ENCODE peak calls at places on chromosome 14, in seven cellular contexts. One of them, this sample, is unnamed.

GRCh38 chr14:90820958-90821357 is 4.7 kb upstream of the TTC7B start:
- DNase-seq in IMR-90: peak; percentile 55
- DNase-seq in NCI-H2029: no peak
- DNase-seq in activated CD4-positive, alpha-beta T cell treated with anti-CD3 and anti-CD28 coated beads, Interleukin-2, amount 50 U/mL, for 24 hours: peak; percentile 55
- DNase-seq in left colon: no peak
- DNase-seq in RKO: peak; percentile 75
- DNase-seq in activated gamma-delta T cell treated with anti-CD3 and anti-CD28 coated beads, Interleukin-2, amount 50 U/mL, for 16 hours: peak; percentile 64
- DNase-seq in this sample: peak; percentile 55

GRCh38 chr14:22036541-22036940 is 362.9 kb upstream of the OR4E1 start:
- DNase-seq in IMR-90: no peak
- DNase-seq in NCI-H2029: no peak
- DNase-seq in activated CD4-positive, alpha-beta T cell treated with anti-CD3 and anti-CD28 coated beads, Interleukin-2, amount 50 U/mL, for 24 hours: no peak
- DNase-seq in left colon: no peak
- DNase-seq in RKO: no peak
- DNase-seq in activated gamma-delta T cell treated with anti-CD3 and anti-CD28 coated beads, Interleukin-2, amount 50 U/mL, for 16 hours: no peak
- DNase-seq in this sample: no peak

GRCh38 chr14:54117401-54117800 is 160.8 kb upstream of the BMP4 start:
- DNase-seq in IMR-90: no peak
- DNase-seq in NCI-H2029: no peak
- DNase-seq in activated CD4-positive, alpha-beta T cell treated with anti-CD3 and anti-CD28 coated beads, Interleukin-2, amount 50 U/mL, for 24 hours: no peak
- DNase-seq in left colon: no peak
- DNase-seq in RKO: no peak
- DNase-seq in activated gamma-delta T cell treated with anti-CD3 and anti-CD28 coated beads, Interleukin-2, amount 50 U/mL, for 16 hours: no peak
- DNase-seq in this sample: no peak

GRCh38 chr14:91418387-91419043 is 895 bp upstream of the CCDC88C start:
- DNase-seq in IMR-90: peak; percentile 17
- DNase-seq in NCI-H2029: no peak
- DNase-seq in activated CD4-positive, alpha-beta T cell treated with anti-CD3 and anti-CD28 coated beads, Interleukin-2, amount 50 U/mL, for 24 hours: peak; percentile 71
- DNase-seq in left colon: peak; percentile 82
- DNase-seq in RKO: peak; percentile 80
- DNase-seq in activated gamma-delta T cell treated with anti-CD3 and anti-CD28 coated beads, Interleukin-2, amount 50 U/mL, for 16 hours: peak; percentile 77
- DNase-seq in this sample: peak; percentile 44

GRCh38 chr14:68281497-68281896 is 461.9 kb downstream of the RAD51B start:
- DNase-seq in IMR-90: no peak
- DNase-seq in NCI-H2029: no peak
- DNase-seq in activated CD4-positive, alpha-beta T cell treated with anti-CD3 and anti-CD28 coated beads, Interleukin-2, amount 50 U/mL, for 24 hours: no peak
- DNase-seq in left colon: no peak
- DNase-seq in RKO: no peak
- DNase-seq in activated gamma-delta T cell treated with anti-CD3 and anti-CD28 coated beads, Interleukin-2, amount 50 U/mL, for 16 hours: no peak
- DNase-seq in this sample: no peak

GRCh38 chr14:67570453-67570852 is 29.6 kb downstream of the PIGH start:
- DNase-seq in IMR-90: no peak
- DNase-seq in NCI-H2029: no peak
- DNase-seq in activated CD4-positive, alpha-beta T cell treated with anti-CD3 and anti-CD28 coated beads, Interleukin-2, amount 50 U/mL, for 24 hours: no peak
- DNase-seq in left colon: no peak
- DNase-seq in RKO: no peak
- DNase-seq in activated gamma-delta T cell treated with anti-CD3 and anti-CD28 coated beads, Interleukin-2, amount 50 U/mL, for 16 hours: no peak
- DNase-seq in this sample: no peak

GRCh38 chr14:64707661-64708060 is 3.4 kb downstream of the PLEKHG3 start:
- DNase-seq in IMR-90: peak; percentile 85
- DNase-seq in NCI-H2029: no peak
- DNase-seq in activated CD4-positive, alpha-beta T cell treated with anti-CD3 and anti-CD28 coated beads, Interleukin-2, amount 50 U/mL, for 24 hours: no peak
- DNase-seq in left colon: peak; percentile 6
- DNase-seq in RKO: peak; percentile 74
- DNase-seq in activated gamma-delta T cell treated with anti-CD3 and anti-CD28 coated beads, Interleukin-2, amount 50 U/mL, for 16 hours: no peak
- DNase-seq in this sample: peak; percentile 81

GRCh38 chr14:94307410-94307992 is 14.4 kb upstream of the SERPINA10 start:
- DNase-seq in IMR-90: no peak
- DNase-seq in NCI-H2029: no peak
- DNase-seq in activated CD4-positive, alpha-beta T cell treated with anti-CD3 and anti-CD28 coated beads, Interleukin-2, amount 50 U/mL, for 24 hours: no peak
- DNase-seq in left colon: no peak
- DNase-seq in RKO: peak; percentile 36
- DNase-seq in activated gamma-delta T cell treated with anti-CD3 and anti-CD28 coated beads, Interleukin-2, amount 50 U/mL, for 16 hours: no peak
- DNase-seq in this sample: peak; percentile 13

GRCh38 chr14:80988742-80989429 is 33.5 kb downstream of the TSHR start:
- DNase-seq in IMR-90: peak; percentile 30
- DNase-seq in NCI-H2029: no peak
- DNase-seq in activated CD4-positive, alpha-beta T cell treated with anti-CD3 and anti-CD28 coated beads, Interleukin-2, amount 50 U/mL, for 24 hours: no peak
- DNase-seq in left colon: no peak
- DNase-seq in RKO: peak; percentile 11
- DNase-seq in activated gamma-delta T cell treated with anti-CD3 and anti-CD28 coated beads, Interleukin-2, amount 50 U/mL, for 16 hours: no peak
- DNase-seq in this sample: no peak

GRCh38 chr14:33986804-33987203 is 35.9 kb upstream of the EGLN3 start:
- DNase-seq in IMR-90: peak; percentile 84
- DNase-seq in NCI-H2029: no peak
- DNase-seq in activated CD4-positive, alpha-beta T cell treated with anti-CD3 and anti-CD28 coated beads, Interleukin-2, amount 50 U/mL, for 24 hours: no peak
- DNase-seq in left colon: no peak
- DNase-seq in RKO: peak; percentile 81
- DNase-seq in activated gamma-delta T cell treated with anti-CD3 and anti-CD28 coated beads, Interleukin-2, amount 50 U/mL, for 16 hours: no peak
- DNase-seq in this sample: peak; percentile 85

GRCh38 chr14:27050195-27050594 is 452.4 kb upstream of the NOVA1 start:
- DNase-seq in IMR-90: no peak
- DNase-seq in NCI-H2029: no peak
- DNase-seq in activated CD4-positive, alpha-beta T cell treated with anti-CD3 and anti-CD28 coated beads, Interleukin-2, amount 50 U/mL, for 24 hours: no peak
- DNase-seq in left colon: no peak
- DNase-seq in RKO: no peak
- DNase-seq in activated gamma-delta T cell treated with anti-CD3 and anti-CD28 coated beads, Interleukin-2, amount 50 U/mL, for 16 hours: no peak
- DNase-seq in this sample: no peak

GRCh38 chr14:104293231-104293841 is 154.9 kb downstream of the KIF26A start:
- DNase-seq in IMR-90: no peak
- DNase-seq in NCI-H2029: no peak
- DNase-seq in activated CD4-positive, alpha-beta T cell treated with anti-CD3 and anti-CD28 coated beads, Interleukin-2, amount 50 U/mL, for 24 hours: no peak
- DNase-seq in left colon: peak; percentile 8
- DNase-seq in RKO: no peak
- DNase-seq in activated gamma-delta T cell treated with anti-CD3 and anti-CD28 coated beads, Interleukin-2, amount 50 U/mL, for 16 hours: no peak
- DNase-seq in this sample: no peak

GRCh38 chr14:104362761-104363605 is 216.6 kb upstream of the C14orf180 start:
- DNase-seq in IMR-90: no peak
- DNase-seq in NCI-H2029: no peak
- DNase-seq in activated CD4-positive, alpha-beta T cell treated with anti-CD3 and anti-CD28 coated beads, Interleukin-2, amount 50 U/mL, for 24 hours: no peak
- DNase-seq in left colon: no peak
- DNase-seq in RKO: no peak
- DNase-seq in activated gamma-delta T cell treated with anti-CD3 and anti-CD28 coated beads, Interleukin-2, amount 50 U/mL, for 16 hours: no peak
- DNase-seq in this sample: no peak

GRCh38 chr14:52961060-52961639 is 10.3 kb upstream of the FERMT2 start:
- DNase-seq in IMR-90: peak; percentile 68
- DNase-seq in NCI-H2029: peak; percentile 81
- DNase-seq in activated CD4-positive, alpha-beta T cell treated with anti-CD3 and anti-CD28 coated beads, Interleukin-2, amount 50 U/mL, for 24 hours: peak; percentile 15
- DNase-seq in left colon: peak; percentile 31
- DNase-seq in RKO: peak; percentile 78
- DNase-seq in activated gamma-delta T cell treated with anti-CD3 and anti-CD28 coated beads, Interleukin-2, amount 50 U/mL, for 16 hours: peak; percentile 30
- DNase-seq in this sample: peak; percentile 70

GRCh38 chr14:104383931-104384775 is 195.4 kb upstream of the C14orf180 start:
- DNase-seq in IMR-90: no peak
- DNase-seq in NCI-H2029: no peak
- DNase-seq in activated CD4-positive, alpha-beta T cell treated with anti-CD3 and anti-CD28 coated beads, Interleukin-2, amount 50 U/mL, for 24 hours: no peak
- DNase-seq in left colon: no peak
- DNase-seq in RKO: no peak
- DNase-seq in activated gamma-delta T cell treated with anti-CD3 and anti-CD28 coated beads, Interleukin-2, amount 50 U/mL, for 16 hours: no peak
- DNase-seq in this sample: no peak

GRCh38 chr14:89486505-89486904 is 69.5 kb upstream of the FOXN3 start:
- DNase-seq in IMR-90: no peak
- DNase-seq in NCI-H2029: no peak
- DNase-seq in activated CD4-positive, alpha-beta T cell treated with anti-CD3 and anti-CD28 coated beads, Interleukin-2, amount 50 U/mL, for 24 hours: no peak
- DNase-seq in left colon: no peak
- DNase-seq in RKO: no peak
- DNase-seq in activated gamma-delta T cell treated with anti-CD3 and anti-CD28 coated beads, Interleukin-2, amount 50 U/mL, for 16 hours: no peak
- DNase-seq in this sample: no peak

GRCh38 chr14:58465425-58465824 is 37.9 kb downstream of the KIAA0586 start:
- DNase-seq in IMR-90: peak; percentile 70
- DNase-seq in NCI-H2029: no peak
- DNase-seq in activated CD4-positive, alpha-beta T cell treated with anti-CD3 and anti-CD28 coated beads, Interleukin-2, amount 50 U/mL, for 24 hours: no peak
- DNase-seq in left colon: no peak
- DNase-seq in RKO: peak; percentile 31
- DNase-seq in activated gamma-delta T cell treated with anti-CD3 and anti-CD28 coated beads, Interleukin-2, amount 50 U/mL, for 16 hours: no peak
- DNase-seq in this sample: peak; percentile 25

GRCh38 chr14:36162267-36162666 is 14.3 kb downstream of the PTCSC3 start:
- DNase-seq in IMR-90: no peak
- DNase-seq in NCI-H2029: no peak
- DNase-seq in activated CD4-positive, alpha-beta T cell treated with anti-CD3 and anti-CD28 coated beads, Interleukin-2, amount 50 U/mL, for 24 hours: no peak
- DNase-seq in left colon: peak; percentile 14
- DNase-seq in RKO: no peak
- DNase-seq in activated gamma-delta T cell treated with anti-CD3 and anti-CD28 coated beads, Interleukin-2, amount 50 U/mL, for 16 hours: no peak
- DNase-seq in this sample: no peak

GRCh38 chr14:76768201-76768656 is 7.0 kb downstream of the VASH1 start:
- DNase-seq in IMR-90: no peak
- DNase-seq in NCI-H2029: no peak
- DNase-seq in activated CD4-positive, alpha-beta T cell treated with anti-CD3 and anti-CD28 coated beads, Interleukin-2, amount 50 U/mL, for 24 hours: peak; percentile 43
- DNase-seq in left colon: peak; percentile 34
- DNase-seq in RKO: no peak
- DNase-seq in activated gamma-delta T cell treated with anti-CD3 and anti-CD28 coated beads, Interleukin-2, amount 50 U/mL, for 16 hours: peak; percentile 50
- DNase-seq in this sample: no peak

GRCh38 chr14:54011001-54011400 is 54.4 kb upstream of the BMP4 start:
- DNase-seq in IMR-90: peak; percentile 7
- DNase-seq in NCI-H2029: no peak
- DNase-seq in activated CD4-positive, alpha-beta T cell treated with anti-CD3 and anti-CD28 coated beads, Interleukin-2, amount 50 U/mL, for 24 hours: no peak
- DNase-seq in left colon: no peak
- DNase-seq in RKO: no peak
- DNase-seq in activated gamma-delta T cell treated with anti-CD3 and anti-CD28 coated beads, Interleukin-2, amount 50 U/mL, for 16 hours: no peak
- DNase-seq in this sample: no peak

GRCh38 chr14:21874946-21875345 is 201.3 kb upstream of the OR4E1 start:
- DNase-seq in IMR-90: no peak
- DNase-seq in NCI-H2029: no peak
- DNase-seq in activated CD4-positive, alpha-beta T cell treated with anti-CD3 and anti-CD28 coated beads, Interleukin-2, amount 50 U/mL, for 24 hours: no peak
- DNase-seq in left colon: no peak
- DNase-seq in RKO: no peak
- DNase-seq in activated gamma-delta T cell treated with anti-CD3 and anti-CD28 coated beads, Interleukin-2, amount 50 U/mL, for 16 hours: no peak
- DNase-seq in this sample: no peak

GRCh38 chr14:28744126-28744525 is 22.5 kb upstream of the FOXG1 start:
- DNase-seq in IMR-90: no peak
- DNase-seq in NCI-H2029: no peak
- DNase-seq in activated CD4-positive, alpha-beta T cell treated with anti-CD3 and anti-CD28 coated beads, Interleukin-2, amount 50 U/mL, for 24 hours: no peak
- DNase-seq in left colon: no peak
- DNase-seq in RKO: peak; percentile 15
- DNase-seq in activated gamma-delta T cell treated with anti-CD3 and anti-CD28 coated beads, Interleukin-2, amount 50 U/mL, for 16 hours: no peak
- DNase-seq in this sample: no peak

GRCh38 chr14:98956181-98956580 is 315.8 kb downstream of the BCL11B start:
- DNase-seq in IMR-90: no peak
- DNase-seq in NCI-H2029: no peak
- DNase-seq in activated CD4-positive, alpha-beta T cell treated with anti-CD3 and anti-CD28 coated beads, Interleukin-2, amount 50 U/mL, for 24 hours: no peak
- DNase-seq in left colon: no peak
- DNase-seq in RKO: no peak
- DNase-seq in activated gamma-delta T cell treated with anti-CD3 and anti-CD28 coated beads, Interleukin-2, amount 50 U/mL, for 16 hours: no peak
- DNase-seq in this sample: no peak

GRCh38 chr14:95679148-95679547 is 7.1 kb upstream of the TCL1B start:
- DNase-seq in IMR-90: no peak
- DNase-seq in NCI-H2029: peak; percentile 14
- DNase-seq in activated CD4-positive, alpha-beta T cell treated with anti-CD3 and anti-CD28 coated beads, Interleukin-2, amount 50 U/mL, for 24 hours: no peak
- DNase-seq in left colon: no peak
- DNase-seq in RKO: peak; percentile 8
- DNase-seq in activated gamma-delta T cell treated with anti-CD3 and anti-CD28 coated beads, Interleukin-2, amount 50 U/mL, for 16 hours: no peak
- DNase-seq in this sample: no peak

GRCh38 chr14:24332094-24332983 is 2.5 kb downstream of the ADCY4 start:
- DNase-seq in IMR-90: peak; percentile 52
- DNase-seq in NCI-H2029: peak; percentile 77
- DNase-seq in activated CD4-positive, alpha-beta T cell treated with anti-CD3 and anti-CD28 coated beads, Interleukin-2, amount 50 U/mL, for 24 hours: peak; percentile 84
- DNase-seq in left colon: peak; percentile 83
- DNase-seq in RKO: peak; percentile 23
- DNase-seq in activated gamma-delta T cell treated with anti-CD3 and anti-CD28 coated beads, Interleukin-2, amount 50 U/mL, for 16 hours: peak; percentile 79
- DNase-seq in this sample: peak; percentile 63

GRCh38 chr14:88765130-88765529 is 27.6 kb downstream of the EML5 start:
- DNase-seq in IMR-90: peak; percentile 82
- DNase-seq in NCI-H2029: no peak
- DNase-seq in activated CD4-positive, alpha-beta T cell treated with anti-CD3 and anti-CD28 coated beads, Interleukin-2, amount 50 U/mL, for 24 hours: no peak
- DNase-seq in left colon: no peak
- DNase-seq in RKO: no peak
- DNase-seq in activated gamma-delta T cell treated with anti-CD3 and anti-CD28 coated beads, Interleukin-2, amount 50 U/mL, for 16 hours: no peak
- DNase-seq in this sample: peak; percentile 10

GRCh38 chr14:38207830-38208815 is at the start of gene SSTR1:
- DNase-seq in IMR-90: no peak
- DNase-seq in NCI-H2029: no peak
- DNase-seq in activated CD4-positive, alpha-beta T cell treated with anti-CD3 and anti-CD28 coated beads, Interleukin-2, amount 50 U/mL, for 24 hours: no peak
- DNase-seq in left colon: peak; percentile 90
- DNase-seq in RKO: no peak
- DNase-seq in activated gamma-delta T cell treated with anti-CD3 and anti-CD28 coated beads, Interleukin-2, amount 50 U/mL, for 16 hours: no peak
- DNase-seq in this sample: peak; percentile 61

GRCh38 chr14:39015360-39015961 is 87.6 kb downstream of the SEC23A start:
- DNase-seq in IMR-90: peak; percentile 59
- DNase-seq in NCI-H2029: peak; percentile 52
- DNase-seq in activated CD4-positive, alpha-beta T cell treated with anti-CD3 and anti-CD28 coated beads, Interleukin-2, amount 50 U/mL, for 24 hours: no peak
- DNase-seq in left colon: peak; percentile 23
- DNase-seq in RKO: peak; percentile 71
- DNase-seq in activated gamma-delta T cell treated with anti-CD3 and anti-CD28 coated beads, Interleukin-2, amount 50 U/mL, for 16 hours: no peak
- DNase-seq in this sample: peak; percentile 44

GRCh38 chr14:51242545-51243490 is 2.8 kb downstream of the TMX1 start:
- DNase-seq in IMR-90: no peak
- DNase-seq in NCI-H2029: no peak
- DNase-seq in activated CD4-positive, alpha-beta T cell treated with anti-CD3 and anti-CD28 coated beads, Interleukin-2, amount 50 U/mL, for 24 hours: no peak
- DNase-seq in left colon: no peak
- DNase-seq in RKO: peak; percentile 24
- DNase-seq in activated gamma-delta T cell treated with anti-CD3 and anti-CD28 coated beads, Interleukin-2, amount 50 U/mL, for 16 hours: no peak
- DNase-seq in this sample: no peak

GRCh38 chr14:63659726-63660125 is 18.1 kb upstream of the WDR89 start:
- DNase-seq in IMR-90: peak; percentile 10
- DNase-seq in NCI-H2029: no peak
- DNase-seq in activated CD4-positive, alpha-beta T cell treated with anti-CD3 and anti-CD28 coated beads, Interleukin-2, amount 50 U/mL, for 24 hours: no peak
- DNase-seq in left colon: no peak
- DNase-seq in RKO: no peak
- DNase-seq in activated gamma-delta T cell treated with anti-CD3 and anti-CD28 coated beads, Interleukin-2, amount 50 U/mL, for 16 hours: no peak
- DNase-seq in this sample: no peak

GRCh38 chr14:79596531-79596930 is 614.8 kb downstream of the DIO2 start:
- DNase-seq in IMR-90: peak; percentile 88
- DNase-seq in NCI-H2029: no peak
- DNase-seq in activated CD4-positive, alpha-beta T cell treated with anti-CD3 and anti-CD28 coated beads, Interleukin-2, amount 50 U/mL, for 24 hours: no peak
- DNase-seq in left colon: no peak
- DNase-seq in RKO: no peak
- DNase-seq in activated gamma-delta T cell treated with anti-CD3 and anti-CD28 coated beads, Interleukin-2, amount 50 U/mL, for 16 hours: no peak
- DNase-seq in this sample: peak; percentile 97

GRCh38 chr14:77200406-77200985 is 18.9 kb downstream of the TMEM63C start:
- DNase-seq in IMR-90: no peak
- DNase-seq in NCI-H2029: no peak
- DNase-seq in activated CD4-positive, alpha-beta T cell treated with anti-CD3 and anti-CD28 coated beads, Interleukin-2, amount 50 U/mL, for 24 hours: no peak
- DNase-seq in left colon: no peak
- DNase-seq in RKO: no peak
- DNase-seq in activated gamma-delta T cell treated with anti-CD3 and anti-CD28 coated beads, Interleukin-2, amount 50 U/mL, for 16 hours: no peak
- DNase-seq in this sample: no peak

GRCh38 chr14:21136024-21136423 is 19.8 kb downstream of the OR5AU1 start:
- DNase-seq in IMR-90: peak; percentile 12
- DNase-seq in NCI-H2029: no peak
- DNase-seq in activated CD4-positive, alpha-beta T cell treated with anti-CD3 and anti-CD28 coated beads, Interleukin-2, amount 50 U/mL, for 24 hours: no peak
- DNase-seq in left colon: no peak
- DNase-seq in RKO: peak; percentile 57
- DNase-seq in activated gamma-delta T cell treated with anti-CD3 and anti-CD28 coated beads, Interleukin-2, amount 50 U/mL, for 16 hours: no peak
- DNase-seq in this sample: peak; percentile 7

GRCh38 chr14:105455766-105456660 is 18.6 kb upstream of the CRIP2 start:
- DNase-seq in IMR-90: no peak
- DNase-seq in NCI-H2029: no peak
- DNase-seq in activated CD4-positive, alpha-beta T cell treated with anti-CD3 and anti-CD28 coated beads, Interleukin-2, amount 50 U/mL, for 24 hours: no peak
- DNase-seq in left colon: no peak
- DNase-seq in RKO: no peak
- DNase-seq in activated gamma-delta T cell treated with anti-CD3 and anti-CD28 coated beads, Interleukin-2, amount 50 U/mL, for 16 hours: no peak
- DNase-seq in this sample: no peak

GRCh38 chr14:74442757-74443156 is 16.7 kb upstream of the SYNDIG1L start:
- DNase-seq in IMR-90: no peak
- DNase-seq in NCI-H2029: no peak
- DNase-seq in activated CD4-positive, alpha-beta T cell treated with anti-CD3 and anti-CD28 coated beads, Interleukin-2, amount 50 U/mL, for 24 hours: no peak
- DNase-seq in left colon: no peak
- DNase-seq in RKO: no peak
- DNase-seq in activated gamma-delta T cell treated with anti-CD3 and anti-CD28 coated beads, Interleukin-2, amount 50 U/mL, for 16 hours: no peak
- DNase-seq in this sample: no peak

GRCh38 chr14:97033556-97034081 is 236.4 kb downstream of the VRK1 start:
- DNase-seq in IMR-90: no peak
- DNase-seq in NCI-H2029: no peak
- DNase-seq in activated CD4-positive, alpha-beta T cell treated with anti-CD3 and anti-CD28 coated beads, Interleukin-2, amount 50 U/mL, for 24 hours: no peak
- DNase-seq in left colon: no peak
- DNase-seq in RKO: no peak
- DNase-seq in activated gamma-delta T cell treated with anti-CD3 and anti-CD28 coated beads, Interleukin-2, amount 50 U/mL, for 16 hours: no peak
- DNase-seq in this sample: no peak

GRCh38 chr14:33508663-33509062 is 442.2 kb downstream of the EGLN3 start:
- DNase-seq in IMR-90: no peak
- DNase-seq in NCI-H2029: no peak
- DNase-seq in activated CD4-positive, alpha-beta T cell treated with anti-CD3 and anti-CD28 coated beads, Interleukin-2, amount 50 U/mL, for 24 hours: no peak
- DNase-seq in left colon: no peak
- DNase-seq in RKO: no peak
- DNase-seq in activated gamma-delta T cell treated with anti-CD3 and anti-CD28 coated beads, Interleukin-2, amount 50 U/mL, for 16 hours: no peak
- DNase-seq in this sample: no peak